ENCODE peak calls at places on chromosomes 6 and 20, in five cellular contexts. M, D, T, W and F are unnamed samples.

GRCh38 chr6:142796571-142796970 is 148.4 kb downstream of the HIVEP2 start:
- DNase-seq in M (no peak), D (no peak), T (no peak), W (peak; percentile 19), F (no peak)

GRCh38 chr6:47714802-47715201 is 16.4 kb downstream of the ADGRF4 start:
- DNase-seq in M (no peak), D (no peak), T (no peak), W (no peak), F (no peak)

GRCh38 chr20:13990465-13990864 is at the start of gene SEL1L2:
- DNase-seq in M (no peak), D (no peak), T (no peak), W (no peak), F (no peak)

GRCh38 chr6:71254323-71254722 is 34.3 kb upstream of the OGFRL1 start:
- DNase-seq in M (peak; percentile 86), D (no peak), T (no peak), W (no peak), F (no peak)

GRCh38 chr20:9916776-9917175 is 77.9 kb upstream of the PAK5 start:
- DNase-seq in M (no peak), D (no peak), T (no peak), W (no peak), F (no peak)

GRCh38 chr6:139973602-139974373 is 599.3 kb upstream of the CITED2 start:
- DNase-seq in M (peak; percentile 27), D (no peak), T (no peak), W (peak; percentile 86), F (no peak)

GRCh38 chr20:41476013-41476441 is 109.4 kb upstream of the EMILIN3 start:
- DNase-seq in M (peak; percentile 92), D (no peak), T (no peak), W (peak; percentile 37), F (peak; percentile 79)

GRCh38 chr20:48851579-48851978 is 23.8 kb upstream of the PREX1 start:
- DNase-seq in M (no peak), D (no peak), T (no peak), W (no peak), F (no peak)

GRCh38 chr6:64010646-64011045 is 375.0 kb downstream of the PHF3 start:
- DNase-seq in M (peak; percentile 33), D (no peak), T (no peak), W (no peak), F (no peak)

GRCh38 chr20:35616465-35617396 is 1.1 kb downstream of the SPAG4 start:
- DNase-seq in M (peak; percentile 69), D (no peak), T (peak; percentile 92), W (no peak), F (peak; percentile 92)

GRCh38 chr6:106076139-106076538 is 10.0 kb upstream of the PRDM1 start:
- DNase-seq in M (no peak), D (no peak), T (no peak), W (no peak), F (no peak)

GRCh38 chr20:57410398-57411323 is 19.5 kb downstream of the RBM38 start:
- DNase-seq in M (no peak), D (no peak), T (no peak), W (no peak), F (no peak)

GRCh38 chr6:5663739-5664138 is 343.0 kb downstream of the NRN1 start:
- DNase-seq in M (no peak), D (no peak), T (no peak), W (no peak), F (no peak)

GRCh38 chr6:170444056-170444505 is 109.0 kb downstream of the PSMB1 start:
- DNase-seq in M (no peak), D (no peak), T (no peak), W (no peak), F (no peak)

GRCh38 chr20:36384022-36384619 is 78.0 kb downstream of the DLGAP4 start:
- DNase-seq in M (no peak), D (no peak), T (no peak), W (no peak), F (no peak)

GRCh38 chr6:7247828-7248227 is 65.2 kb downstream of the SSR1 start:
- DNase-seq in M (no peak), D (no peak), T (peak; percentile 40), W (no peak), F (no peak)

GRCh38 chr6:157255079-157255478 is 68.2 kb downstream of the TMEM242 start:
- DNase-seq in M (no peak), D (no peak), T (no peak), W (no peak), F (no peak)